ENCODE peak calls at places on chromosomes 11 and 22, in ten cellular contexts. One of them, this sample, is unnamed. For H3K27me3 and H3K36me3, the result is how much of the 10 kb centered on the place peaks cover.

GRCh38 chr22:43098356-43098755 is 9.2 kb upstream of the TTLL1 start:
- DNase-seq in GM23338: no peak
- DNase-seq in mammary epithelial cell: no peak
- DNase-seq in RWPE2: no peak
- DNase-seq in pancreas: no peak
- DNase-seq in CD4-positive, alpha-beta memory T cell: no peak
- DNase-seq in psoas muscle: no peak
- DNase-seq in cardiac muscle cell: peak
- DNase-seq in A673: no peak
- DNase-seq in neuronal stem cell: no peak
- DNase-seq in this sample: no peak

GRCh38 chr11:30381879-30382278 is 59.0 kb downstream of the ARL14EP start:
- DNase-seq in mammary epithelial cell: no peak
- DNase-seq in A673: no peak
- DNase-seq in RWPE2: no peak
- DNase-seq in psoas muscle: no peak
- DNase-seq in CD4-positive, alpha-beta memory T cell: no peak
- DNase-seq in cardiac muscle cell: no peak
- DNase-seq in GM23338: no peak
- DNase-seq in neuronal stem cell: no peak
- DNase-seq in pancreas: no peak
- DNase-seq in this sample: no peak

GRCh38 chr22:47073101-47073500 is 310.7 kb downstream of the TBC1D22A start:
- DNase-seq in GM23338: no peak
- DNase-seq in mammary epithelial cell: no peak
- DNase-seq in RWPE2: no peak
- DNase-seq in CD4-positive, alpha-beta memory T cell: no peak
- DNase-seq in psoas muscle: no peak
- DNase-seq in A673: no peak
- DNase-seq in cardiac muscle cell: no peak
- DNase-seq in pancreas: no peak
- DNase-seq in neuronal stem cell: no peak
- DNase-seq in this sample: no peak

GRCh38 chr11:46427364-46427763 is 35.8 kb upstream of the CHRM4 start:
- DNase-seq in pancreas: no peak
- DNase-seq in cardiac muscle cell: no peak
- DNase-seq in mammary epithelial cell: no peak
- DNase-seq in CD4-positive, alpha-beta memory T cell: no peak
- DNase-seq in psoas muscle: no peak
- DNase-seq in GM23338: peak
- DNase-seq in RWPE2: no peak
- DNase-seq in neuronal stem cell: no peak
- DNase-seq in A673: peak
- DNase-seq in this sample: no peak

GRCh38 chr11:94885133-94885532 is 88.2 kb downstream of the CWC15 start:
- DNase-seq in cardiac muscle cell: no peak
- DNase-seq in mammary epithelial cell: peak
- DNase-seq in psoas muscle: no peak
- DNase-seq in A673: peak
- DNase-seq in RWPE2: no peak
- DNase-seq in CD4-positive, alpha-beta memory T cell: no peak
- DNase-seq in GM23338: no peak
- DNase-seq in neuronal stem cell: no peak
- DNase-seq in pancreas: no peak
- DNase-seq in this sample: no peak

GRCh38 chr22:45896153-45896951 is 80.6 kb downstream of the WNT7B start:
- DNase-seq in A673: no peak
- DNase-seq in neuronal stem cell: no peak
- DNase-seq in GM23338: peak
- DNase-seq in CD4-positive, alpha-beta memory T cell: no peak
- DNase-seq in psoas muscle: peak
- DNase-seq in RWPE2: peak
- DNase-seq in cardiac muscle cell: no peak
- DNase-seq in pancreas: peak
- DNase-seq in mammary epithelial cell: peak
- DNase-seq in this sample: peak

GRCh38 chr11:1231396-1232327 is 8.8 kb downstream of the MUC5B start:
- DNase-seq in GM23338: no peak
- DNase-seq in RWPE2: peak
- DNase-seq in A673: no peak
- DNase-seq in mammary epithelial cell: no peak
- DNase-seq in cardiac muscle cell: no peak
- DNase-seq in neuronal stem cell: no peak
- DNase-seq in psoas muscle: peak
- DNase-seq in CD4-positive, alpha-beta memory T cell: no peak
- DNase-seq in pancreas: peak
- DNase-seq in this sample: peak

GRCh38 chr11:108895579-108896480 is 231.0 kb downstream of the DDX10 start:
- DNase-seq in GM23338: no peak
- DNase-seq in RWPE2: no peak
- DNase-seq in psoas muscle: no peak
- DNase-seq in CD4-positive, alpha-beta memory T cell: no peak
- DNase-seq in neuronal stem cell: no peak
- DNase-seq in cardiac muscle cell: peak
- DNase-seq in A673: peak
- DNase-seq in pancreas: no peak
- DNase-seq in mammary epithelial cell: peak
- DNase-seq in this sample: no peak

GRCh38 chr11:74673956-74674355 is 57.3 kb downstream of the CHRDL2 start:
- DNase-seq in mammary epithelial cell: peak
- DNase-seq in CD4-positive, alpha-beta memory T cell: no peak
- DNase-seq in A673: no peak
- DNase-seq in pancreas: no peak
- DNase-seq in RWPE2: no peak
- DNase-seq in GM23338: no peak
- DNase-seq in cardiac muscle cell: peak
- DNase-seq in neuronal stem cell: no peak
- DNase-seq in psoas muscle: no peak
- DNase-seq in this sample: no peak

GRCh38 chr11:88604255-88604654 is 266.7 kb upstream of the CTSC start:
- DNase-seq in mammary epithelial cell: peak
- DNase-seq in pancreas: no peak
- DNase-seq in CD4-positive, alpha-beta memory T cell: no peak
- DNase-seq in psoas muscle: no peak
- DNase-seq in neuronal stem cell: no peak
- DNase-seq in RWPE2: no peak
- DNase-seq in GM23338: no peak
- DNase-seq in cardiac muscle cell: peak
- DNase-seq in A673: no peak
- DNase-seq in this sample: no peak

GRCh38 chr11:119874660-119875238 is 145.7 kb upstream of the NECTIN1 start:
- DNase-seq in mammary epithelial cell: no peak
- DNase-seq in pancreas: no peak
- DNase-seq in neuronal stem cell: no peak
- DNase-seq in CD4-positive, alpha-beta memory T cell: no peak
- DNase-seq in psoas muscle: no peak
- DNase-seq in GM23338: no peak
- DNase-seq in A673: no peak
- DNase-seq in RWPE2: no peak
- DNase-seq in cardiac muscle cell: no peak
- DNase-seq in this sample: peak

GRCh38 chr22:37196539-37197450 is 8.7 kb upstream of the C1QTNF6 start:
- DNase-seq in GM23338: no peak
- DNase-seq in mammary epithelial cell: peak
- DNase-seq in neuronal stem cell: no peak
- DNase-seq in RWPE2: peak
- DNase-seq in A673: peak
- DNase-seq in CD4-positive, alpha-beta memory T cell: no peak
- DNase-seq in psoas muscle: peak
- DNase-seq in cardiac muscle cell: peak
- DNase-seq in pancreas: peak
- DNase-seq in this sample: peak

GRCh38 chr11:63489879-63490278 is 1.1 kb downstream of the PLAAT5 start:
- DNase-seq in cardiac muscle cell: peak
- DNase-seq in psoas muscle: no peak
- DNase-seq in CD4-positive, alpha-beta memory T cell: no peak
- DNase-seq in RWPE2: no peak
- DNase-seq in mammary epithelial cell: no peak
- DNase-seq in neuronal stem cell: no peak
- DNase-seq in pancreas: peak
- DNase-seq in GM23338: peak
- DNase-seq in A673: no peak
- DNase-seq in this sample: peak

GRCh38 chr11:95577716-95578460 is 211.7 kb downstream of the FAM76B start:
- DNase-seq in RWPE2: no peak
- DNase-seq in psoas muscle: no peak
- DNase-seq in cardiac muscle cell: peak
- DNase-seq in mammary epithelial cell: peak
- DNase-seq in CD4-positive, alpha-beta memory T cell: no peak
- DNase-seq in GM23338: no peak
- DNase-seq in neuronal stem cell: no peak
- DNase-seq in A673: no peak
- DNase-seq in pancreas: no peak
- DNase-seq in this sample: no peak

GRCh38 chr11:83648610-83649467 is 362.7 kb upstream of the CCDC90B start:
- DNase-seq in cardiac muscle cell: no peak
- DNase-seq in neuronal stem cell: peak
- DNase-seq in pancreas: no peak
- DNase-seq in RWPE2: no peak
- DNase-seq in GM23338: peak
- DNase-seq in CD4-positive, alpha-beta memory T cell: no peak
- DNase-seq in mammary epithelial cell: no peak
- DNase-seq in psoas muscle: no peak
- DNase-seq in A673: peak
- DNase-seq in this sample: no peak

GRCh38 chr11:83641511-83641910 is 355.3 kb upstream of the CCDC90B start:
- DNase-seq in CD4-positive, alpha-beta memory T cell: no peak
- DNase-seq in mammary epithelial cell: no peak
- DNase-seq in cardiac muscle cell: peak
- DNase-seq in GM23338: peak
- DNase-seq in A673: peak
- DNase-seq in psoas muscle: no peak
- DNase-seq in RWPE2: no peak
- DNase-seq in pancreas: no peak
- DNase-seq in neuronal stem cell: no peak
- DNase-seq in this sample: no peak

GRCh38 chr11:83639995-83640758 is 354.0 kb upstream of the CCDC90B start:
- DNase-seq in pancreas: no peak
- DNase-seq in psoas muscle: no peak
- DNase-seq in A673: peak
- DNase-seq in GM23338: no peak
- DNase-seq in neuronal stem cell: no peak
- DNase-seq in mammary epithelial cell: no peak
- DNase-seq in RWPE2: no peak
- DNase-seq in cardiac muscle cell: no peak
- DNase-seq in CD4-positive, alpha-beta memory T cell: no peak
- DNase-seq in this sample: no peak

GRCh38 chr11:83645561-83645960 is 359.4 kb upstream of the CCDC90B start:
- DNase-seq in psoas muscle: no peak
- DNase-seq in mammary epithelial cell: no peak
- DNase-seq in GM23338: no peak
- DNase-seq in cardiac muscle cell: no peak
- DNase-seq in RWPE2: no peak
- DNase-seq in neuronal stem cell: no peak
- DNase-seq in A673: peak
- DNase-seq in CD4-positive, alpha-beta memory T cell: no peak
- DNase-seq in pancreas: no peak
- DNase-seq in this sample: no peak

DNA sequence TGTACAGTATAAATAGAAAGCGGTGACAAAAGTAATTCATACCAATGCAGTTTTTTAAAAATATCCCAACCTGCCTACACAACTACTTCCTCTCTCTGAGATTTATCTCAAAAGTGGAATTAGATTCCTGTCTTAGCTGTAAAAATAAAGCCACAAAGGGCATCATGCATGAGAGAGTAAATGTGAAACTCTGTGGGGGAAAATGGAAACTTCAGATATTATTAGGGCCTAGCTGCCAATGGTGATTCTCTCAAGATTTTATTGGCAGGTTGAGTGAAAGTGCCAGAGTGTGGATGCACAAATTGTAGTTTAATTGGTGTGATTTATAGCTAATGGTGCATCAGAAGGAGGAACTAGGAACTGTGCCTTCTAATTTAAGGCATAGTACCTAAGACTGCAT is 356.9 kb upstream of the CCDC90B start:
- DNase-seq in psoas muscle: no peak
- DNase-seq in pancreas: no peak
- DNase-seq in CD4-positive, alpha-beta memory T cell: no peak
- DNase-seq in cardiac muscle cell: no peak
- DNase-seq in GM23338: no peak
- DNase-seq in RWPE2: no peak
- DNase-seq in mammary epithelial cell: no peak
- DNase-seq in A673: no peak
- DNase-seq in neuronal stem cell: no peak
- DNase-seq in this sample: no peak
- H3K27me3 ChIP-seq in psoas muscle: under half
- H3K27me3 ChIP-seq in pancreas: under half
- H3K27me3 ChIP-seq in CD4-positive, alpha-beta memory T cell: under half
- H3K27me3 ChIP-seq in cardiac muscle cell: under half
- H3K27me3 ChIP-seq in GM23338: under half
- H3K27me3 ChIP-seq in RWPE2: under half
- H3K27me3 ChIP-seq in mammary epithelial cell: under half
- H3K27me3 ChIP-seq in A673: under half
- H3K27me3 ChIP-seq in neuronal stem cell: under half
- H3K27me3 ChIP-seq in this sample: under half

DNA sequence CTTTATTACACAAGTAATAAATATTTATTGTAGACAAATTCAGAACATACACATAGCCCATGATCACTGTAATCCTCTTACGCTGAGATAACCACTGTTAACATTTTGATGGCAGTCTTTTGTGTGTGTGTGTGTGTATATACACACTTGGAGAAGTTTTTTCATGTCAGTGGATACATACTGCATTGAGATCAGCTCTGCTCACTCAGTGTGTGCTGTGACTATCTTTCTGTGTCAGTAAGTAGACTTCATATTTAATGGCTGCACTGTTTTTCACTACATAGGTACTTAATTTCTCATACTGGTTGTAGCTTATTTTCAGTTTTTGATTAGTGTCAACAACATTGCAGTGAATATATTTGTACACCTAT is 82.9 kb downstream of the FAM83F start:
- DNase-seq in neuronal stem cell: no peak
- DNase-seq in CD4-positive, alpha-beta memory T cell: no peak
- DNase-seq in pancreas: no peak
- DNase-seq in mammary epithelial cell: no peak
- DNase-seq in GM23338: no peak
- DNase-seq in RWPE2: no peak
- DNase-seq in cardiac muscle cell: no peak
- DNase-seq in A673: no peak
- DNase-seq in psoas muscle: no peak
- DNase-seq in this sample: no peak
- H3K4me3 ChIP-seq in neuronal stem cell: no peak
- H3K4me3 ChIP-seq in CD4-positive, alpha-beta memory T cell: no peak
- H3K4me3 ChIP-seq in pancreas: no peak
- H3K4me3 ChIP-seq in mammary epithelial cell: no peak
- H3K4me3 ChIP-seq in GM23338: no peak
- H3K4me3 ChIP-seq in RWPE2: no peak
- H3K4me3 ChIP-seq in cardiac muscle cell: no peak
- H3K4me3 ChIP-seq in A673: no peak
- H3K4me3 ChIP-seq in psoas muscle: no peak
- H3K4me3 ChIP-seq in this sample: no peak

GRCh38 chr11:65716774-65717405 is 3.7 kb downstream of the RNASEH2C start:
- DNase-seq in pancreas: no peak
- DNase-seq in neuronal stem cell: no peak
- DNase-seq in A673: no peak
- DNase-seq in RWPE2: no peak
- DNase-seq in CD4-positive, alpha-beta memory T cell: no peak
- DNase-seq in psoas muscle: no peak
- DNase-seq in mammary epithelial cell: no peak
- DNase-seq in GM23338: no peak
- DNase-seq in cardiac muscle cell: no peak
- DNase-seq in this sample: no peak
- H3K36me3 ChIP-seq in pancreas: under half
- H3K36me3 ChIP-seq in neuronal stem cell: half or more
- H3K36me3 ChIP-seq in A673: half or more
- H3K36me3 ChIP-seq in RWPE2: half or more
- H3K36me3 ChIP-seq in CD4-positive, alpha-beta memory T cell: half or more
- H3K36me3 ChIP-seq in psoas muscle: under half
- H3K36me3 ChIP-seq in mammary epithelial cell: under half
- H3K36me3 ChIP-seq in GM23338: under half
- H3K36me3 ChIP-seq in cardiac muscle cell: under half
- H3K36me3 ChIP-seq in this sample: under half

GRCh38 chr11:24161587-24161986 is 335.3 kb upstream of the LUZP2 start:
- DNase-seq in psoas muscle: no peak
- DNase-seq in RWPE2: no peak
- DNase-seq in mammary epithelial cell: no peak
- DNase-seq in GM23338: no peak
- DNase-seq in CD4-positive, alpha-beta memory T cell: no peak
- DNase-seq in neuronal stem cell: no peak
- DNase-seq in A673: no peak
- DNase-seq in cardiac muscle cell: no peak
- DNase-seq in pancreas: no peak
- DNase-seq in this sample: no peak
- H3K27me3 ChIP-seq in psoas muscle: under half
- H3K27me3 ChIP-seq in RWPE2: under half
- H3K27me3 ChIP-seq in mammary epithelial cell: under half
- H3K27me3 ChIP-seq in GM23338: under half
- H3K27me3 ChIP-seq in CD4-positive, alpha-beta memory T cell: under half
- H3K27me3 ChIP-seq in neuronal stem cell: under half
- H3K27me3 ChIP-seq in A673: under half
- H3K27me3 ChIP-seq in cardiac muscle cell: under half
- H3K27me3 ChIP-seq in pancreas: under half
- H3K27me3 ChIP-seq in this sample: under half